ENCODE peak calls at places on chromosomes 12 and 14, in six cellular contexts. One of them, this sample, is unnamed.

GRCh38 chr14:67151082-67151666 is 38.1 kb upstream of the GARIN2 start:
- DNase-seq in GM12878: no peak
- DNase-seq in SK-N-SH: no peak
- DNase-seq in GM12891: no peak
- DNase-seq in HepG2: no peak
- DNase-seq in K562: no peak
- DNase-seq in this sample: no peak

GRCh38 chr12:119154435-119154818 is 24.3 kb upstream of the HSPB8 start:
- DNase-seq in GM12878: no peak
- DNase-seq in HepG2: no peak
- DNase-seq in GM12891: no peak
- DNase-seq in K562: peak
- DNase-seq in SK-N-SH: peak
- DNase-seq in this sample: no peak

GRCh38 chr14:68399971-68400370 is 392.9 kb downstream of the ZFP36L1 start:
- DNase-seq in SK-N-SH: no peak
- DNase-seq in HepG2: no peak
- DNase-seq in GM12878: no peak
- DNase-seq in GM12891: no peak
- DNase-seq in K562: no peak
- DNase-seq in this sample: no peak

GRCh38 chr14:49962616-49963015 is 69.7 kb downstream of the ARF6 start:
- DNase-seq in HepG2: no peak
- DNase-seq in SK-N-SH: no peak
- DNase-seq in GM12878: no peak
- DNase-seq in GM12891: peak
- DNase-seq in K562: peak
- DNase-seq in this sample: peak

GRCh38 chr12:21992823-21993222 is 51.6 kb upstream of the ABCC9 start:
- DNase-seq in GM12891: no peak
- DNase-seq in K562: peak
- DNase-seq in GM12878: no peak
- DNase-seq in SK-N-SH: no peak
- DNase-seq in HepG2: no peak
- DNase-seq in this sample: no peak

GRCh38 chr14:102353126-102353619 is 9.5 kb downstream of the CINP start:
- DNase-seq in GM12878: no peak
- DNase-seq in SK-N-SH: no peak
- DNase-seq in K562: no peak
- DNase-seq in GM12891: no peak
- DNase-seq in HepG2: no peak
- DNase-seq in this sample: no peak

GRCh38 chr12:114918535-114919233 is 234.7 kb upstream of the TBX3 start:
- DNase-seq in K562: no peak
- DNase-seq in GM12891: no peak
- DNase-seq in HepG2: peak
- DNase-seq in SK-N-SH: no peak
- DNase-seq in GM12878: no peak
- DNase-seq in this sample: no peak

GRCh38 chr14:95287176-95287754 is 32.4 kb downstream of the CLMN start:
- DNase-seq in SK-N-SH: no peak
- DNase-seq in HepG2: no peak
- DNase-seq in GM12891: no peak
- DNase-seq in GM12878: no peak
- DNase-seq in K562: no peak
- DNase-seq in this sample: no peak

GRCh38 chr12:109356586-109356985 is 8.9 kb downstream of the MYO1H start:
- DNase-seq in K562: no peak
- DNase-seq in GM12878: no peak
- DNase-seq in GM12891: no peak
- DNase-seq in HepG2: no peak
- DNase-seq in SK-N-SH: no peak
- DNase-seq in this sample: no peak

GRCh38 chr12:93908846-93909592 is 231.8 kb downstream of the CRADD start:
- DNase-seq in K562: no peak
- DNase-seq in GM12891: no peak
- DNase-seq in SK-N-SH: no peak
- DNase-seq in GM12878: no peak
- DNase-seq in HepG2: no peak
- DNase-seq in this sample: no peak

GRCh38 chr12:21642707-21643389 is 14.8 kb downstream of the LDHB start:
- DNase-seq in GM12891: no peak
- DNase-seq in HepG2: no peak
- DNase-seq in K562: no peak
- DNase-seq in SK-N-SH: no peak
- DNase-seq in GM12878: no peak
- DNase-seq in this sample: no peak

GRCh38 chr14:35285991-35286564 is 6.1 kb upstream of the PSMA6 start:
- DNase-seq in K562: no peak
- DNase-seq in HepG2: no peak
- DNase-seq in SK-N-SH: no peak
- DNase-seq in GM12891: no peak
- DNase-seq in GM12878: no peak
- DNase-seq in this sample: no peak

GRCh38 chr12:124646385-124647230 is 79.2 kb upstream of the NCOR2 start:
- DNase-seq in HepG2: no peak
- DNase-seq in SK-N-SH: no peak
- DNase-seq in K562: no peak
- DNase-seq in GM12878: peak
- DNase-seq in GM12891: peak
- DNase-seq in this sample: no peak

GRCh38 chr12:100427078-100427477 is 46.6 kb upstream of the NR1H4 start:
- DNase-seq in GM12891: no peak
- DNase-seq in K562: no peak
- DNase-seq in HepG2: peak
- DNase-seq in SK-N-SH: no peak
- DNase-seq in GM12878: no peak
- DNase-seq in this sample: no peak

GRCh38 chr14:26088260-26088659 is 509.6 kb downstream of the NOVA1 start:
- DNase-seq in SK-N-SH: no peak
- DNase-seq in GM12891: no peak
- DNase-seq in HepG2: no peak
- DNase-seq in GM12878: no peak
- DNase-seq in K562: no peak
- DNase-seq in this sample: no peak

GRCh38 chr12:91883811-91884210 is 261.8 kb downstream of the BTG1 start:
- DNase-seq in SK-N-SH: no peak
- DNase-seq in GM12878: no peak
- DNase-seq in HepG2: no peak
- DNase-seq in K562: no peak
- DNase-seq in GM12891: no peak
- DNase-seq in this sample: no peak

GRCh38 chr12:54037360-54038259 is 4.8 kb downstream of the HOXC5 start:
- DNase-seq in GM12878: no peak
- DNase-seq in SK-N-SH: no peak
- DNase-seq in HepG2: no peak
- DNase-seq in GM12891: no peak
- DNase-seq in K562: no peak
- DNase-seq in this sample: no peak

GRCh38 chr12:93748672-93749403 is 71.7 kb downstream of the CRADD start:
- DNase-seq in GM12878: no peak
- DNase-seq in HepG2: no peak
- DNase-seq in SK-N-SH: no peak
- DNase-seq in GM12891: no peak
- DNase-seq in K562: peak
- DNase-seq in this sample: no peak

GRCh38 chr14:78153069-78153351 is 17.2 kb upstream of the NRXN3 start:
- DNase-seq in GM12878: no peak
- DNase-seq in SK-N-SH: no peak
- DNase-seq in GM12891: no peak
- DNase-seq in K562: no peak
- DNase-seq in HepG2: no peak
- DNase-seq in this sample: no peak

GRCh38 chr14:20262642-20263128 is 23.6 kb downstream of the OR11H4 start:
- DNase-seq in HepG2: no peak
- DNase-seq in K562: peak
- DNase-seq in GM12878: peak
- DNase-seq in GM12891: no peak
- DNase-seq in SK-N-SH: no peak
- DNase-seq in this sample: no peak

GRCh38 chr12:130438243-130438620 is 100.5 kb downstream of the PIWIL1 start:
- DNase-seq in HepG2: no peak
- DNase-seq in GM12878: no peak
- DNase-seq in SK-N-SH: no peak
- DNase-seq in GM12891: no peak
- DNase-seq in K562: no peak
- DNase-seq in this sample: no peak

GRCh38 chr12:114275937-114276785 is 129.8 kb downstream of the TBX5 start:
- DNase-seq in GM12878: no peak
- DNase-seq in HepG2: no peak
- DNase-seq in K562: no peak
- DNase-seq in GM12891: no peak
- DNase-seq in SK-N-SH: no peak
- DNase-seq in this sample: no peak

GRCh38 chr14:53011053-53011462 is 60.2 kb upstream of the FERMT2 start:
- DNase-seq in SK-N-SH: no peak
- DNase-seq in HepG2: peak
- DNase-seq in K562: peak
- DNase-seq in GM12891: no peak
- DNase-seq in GM12878: no peak
- DNase-seq in this sample: no peak
- TF ChIP-seq TAF1 in SK-N-SH: no peak
- TF ChIP-seq TAF1 in HepG2: no peak
- TF ChIP-seq TAF1 in K562: no peak
- TF ChIP-seq TAF1 in GM12891: no peak
- TF ChIP-seq TAF1 in GM12878: no peak
- TF ChIP-seq TAF1 in this sample: no peak

DNA sequence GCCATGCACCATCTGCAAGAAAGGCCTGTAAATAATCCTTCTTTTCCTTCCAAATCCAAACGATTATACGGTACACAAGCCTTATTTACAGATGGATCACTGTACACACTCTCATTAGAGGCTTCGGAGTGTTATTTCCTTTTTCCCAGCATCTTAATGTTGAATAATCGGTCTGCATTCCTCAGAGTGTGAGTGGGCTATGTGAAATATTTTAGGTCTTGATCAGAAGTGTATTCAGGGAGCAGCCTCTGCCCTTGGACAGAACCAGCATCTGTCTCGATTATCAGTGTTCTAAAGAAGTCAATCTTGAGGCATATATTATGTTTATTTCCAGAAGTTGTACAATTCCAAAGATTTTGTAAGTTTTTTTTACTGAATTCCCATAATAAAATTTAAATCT is 340.6 kb downstream of the SEC23A start:
- DNase-seq in K562: no peak
- DNase-seq in GM12878: no peak
- DNase-seq in HepG2: no peak
- DNase-seq in GM12891: no peak
- DNase-seq in SK-N-SH: no peak
- DNase-seq in this sample: no peak
- TF ChIP-seq TAF1 in K562: no peak
- TF ChIP-seq TAF1 in GM12878: no peak
- TF ChIP-seq TAF1 in HepG2: no peak
- TF ChIP-seq TAF1 in GM12891: no peak
- TF ChIP-seq TAF1 in SK-N-SH: no peak
- TF ChIP-seq TAF1 in this sample: no peak

DNA sequence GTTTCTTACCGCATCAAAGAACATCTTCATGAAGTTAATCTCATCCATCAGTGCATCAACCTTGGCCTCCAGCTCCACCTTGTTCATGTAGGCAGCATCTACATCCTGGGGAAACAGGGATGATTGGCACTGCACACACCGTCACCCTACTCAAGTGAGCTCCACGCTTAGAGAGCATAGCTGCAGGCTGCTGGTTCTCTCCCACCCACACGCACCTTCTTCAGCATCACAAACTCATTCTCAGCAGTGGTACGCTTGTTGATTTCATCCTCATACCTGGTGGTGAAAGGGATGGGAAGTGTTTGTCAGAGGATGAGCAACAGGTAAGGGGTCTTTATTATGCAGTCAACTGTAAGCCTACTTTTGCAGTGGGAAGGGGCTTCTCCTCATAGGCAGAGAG is 2.3 kb downstream of the KRT5 start:
- DNase-seq in GM12878: no peak
- DNase-seq in K562: no peak
- DNase-seq in GM12891: no peak
- DNase-seq in HepG2: no peak
- DNase-seq in SK-N-SH: no peak
- DNase-seq in this sample: no peak
- TF ChIP-seq TAF1 in GM12878: no peak
- TF ChIP-seq TAF1 in K562: no peak
- TF ChIP-seq TAF1 in GM12891: no peak
- TF ChIP-seq TAF1 in HepG2: no peak
- TF ChIP-seq TAF1 in SK-N-SH: no peak
- TF ChIP-seq TAF1 in this sample: no peak

GRCh38 chr14:37585101-37585479 is 10.0 kb downstream of the FOXA1 start:
- DNase-seq in HepG2: no peak
- DNase-seq in GM12878: no peak
- DNase-seq in GM12891: no peak
- DNase-seq in K562: no peak
- DNase-seq in SK-N-SH: no peak
- DNase-seq in this sample: no peak

GRCh38 chr14:37584211-37585100 is 10.6 kb downstream of the FOXA1 start:
- DNase-seq in K562: no peak
- DNase-seq in HepG2: no peak
- DNase-seq in GM12891: no peak
- DNase-seq in GM12878: no peak
- DNase-seq in SK-N-SH: no peak
- DNase-seq in this sample: no peak

GRCh38 chr14:37586783-37587428 is 8.1 kb downstream of the FOXA1 start:
- DNase-seq in K562: no peak
- DNase-seq in GM12878: no peak
- DNase-seq in HepG2: no peak
- DNase-seq in SK-N-SH: no peak
- DNase-seq in GM12891: no peak
- DNase-seq in this sample: no peak

GRCh38 chr14:37585971-37586759 is 8.9 kb downstream of the FOXA1 start:
- DNase-seq in HepG2: no peak
- DNase-seq in SK-N-SH: no peak
- DNase-seq in GM12891: no peak
- DNase-seq in GM12878: no peak
- DNase-seq in K562: no peak
- DNase-seq in this sample: no peak

DNA sequence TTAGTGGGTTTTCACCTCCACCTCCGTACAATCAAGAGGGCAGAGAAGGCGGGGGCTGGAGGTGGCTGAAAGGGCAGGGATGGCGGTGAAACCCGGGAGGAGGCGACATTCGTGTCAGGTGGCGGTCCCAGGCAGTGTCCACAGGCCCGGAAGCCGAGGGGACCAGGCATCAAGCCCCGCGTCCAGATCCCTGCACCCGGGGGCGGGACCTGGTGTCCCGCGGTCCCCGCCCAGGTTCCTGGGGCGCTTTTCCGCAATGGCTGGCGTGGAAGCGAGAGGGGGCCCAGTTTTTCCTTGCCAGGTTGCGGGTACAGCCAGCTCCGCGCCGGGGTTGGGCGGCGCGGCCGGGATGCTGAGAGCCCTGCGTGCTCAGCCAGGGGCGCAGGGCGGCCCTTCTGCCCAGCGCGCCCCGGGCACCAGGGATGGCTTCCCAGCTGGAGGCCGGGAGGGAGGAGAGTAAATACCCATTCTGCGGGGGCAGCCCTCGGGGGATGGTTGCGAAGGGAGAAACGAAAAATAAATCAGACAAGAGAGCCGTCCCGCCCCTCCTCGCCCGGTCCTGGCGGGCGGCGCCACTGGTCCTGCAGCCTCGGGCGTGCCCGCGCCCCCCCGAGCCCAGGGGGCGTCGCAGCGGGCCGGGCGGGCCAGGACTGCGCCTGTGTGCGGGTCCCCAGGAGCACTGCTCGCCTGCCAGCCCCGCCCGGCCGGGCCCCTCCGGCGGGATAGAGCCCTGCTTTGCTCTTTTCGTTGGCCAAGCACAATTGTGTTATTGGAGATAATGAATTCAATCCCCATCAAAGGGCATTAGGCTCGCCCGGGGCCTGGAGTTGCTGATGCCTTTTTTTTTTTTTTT is 11.5 kb downstream of the FOXA1 start:
- DNase-seq in GM12891: no peak
- DNase-seq in K562: no peak
- DNase-seq in GM12878: no peak
- DNase-seq in HepG2: peak
- DNase-seq in SK-N-SH: no peak
- DNase-seq in this sample: no peak
- TF ChIP-seq TAF1 in GM12891: no peak
- TF ChIP-seq TAF1 in K562: no peak
- TF ChIP-seq TAF1 in GM12878: no peak
- TF ChIP-seq TAF1 in HepG2: peak
- TF ChIP-seq TAF1 in SK-N-SH: no peak
- TF ChIP-seq TAF1 in this sample: no peak

This sample was measured in GM12892.